ENCODE peak calls at places on chromosomes 16 and 17, in four cellular contexts. I is Caco-2, N is HFF-Myc, V is AG04450. A is an unnamed sample.

GRCh38 chr17:39848600-39848999 is 15.5 kb downstream of the IKZF3 start:
- DNase-seq in I (no peak), N (no peak), V (no peak), A (no peak)

GRCh38 chr17:64343071-64343774 is 47.4 kb downstream of the PECAM1 start:
- DNase-seq in I (no peak), N (no peak), V (no peak), A (no peak)

GRCh38 chr17:74126959-74127358 is 76.5 kb upstream of the RPL38 start:
- DNase-seq in I (peak), N (no peak), V (no peak), A (no peak)

GRCh38 chr17:72342061-72342460 is 221.2 kb downstream of the SOX9 start:
- DNase-seq in I (no peak), N (no peak), V (no peak), A (no peak)

GRCh38 chr16:50632927-50633800 is 47.9 kb downstream of the SNX20 start:
- DNase-seq in I (no peak), N (no peak), V (no peak), A (no peak)

GRCh38 chr17:12928736-12929135 is 89.1 kb downstream of the ELAC2 start:
- DNase-seq in I (no peak), N (no peak), V (no peak), A (peak)

GRCh38 chr16:12057276-12057675 is 80.7 kb downstream of the SNX29 start:
- DNase-seq in I (no peak), N (no peak), V (no peak), A (no peak)

GRCh38 chr17:73600103-73600871 is 44.0 kb downstream of the SDK2 start:
- DNase-seq in I (no peak), N (peak), V (no peak), A (no peak)

GRCh38 chr16:77414752-77415231 is 20.0 kb downstream of the ADAMTS18 start:
- DNase-seq in I (no peak), N (no peak), V (no peak), A (peak)

GRCh38 chr17:75814900-75815373 is 29.3 kb downstream of the UNC13D start:
- DNase-seq in I (no peak), N (peak), V (peak), A (no peak)

GRCh38 chr16:79892278-79892677 is 291.7 kb upstream of the MAF start:
- DNase-seq in I (no peak), N (no peak), V (no peak), A (no peak)

GRCh38 chr16:8740775-8741355 is 56.6 kb downstream of the TMEM186 start:
- DNase-seq in I (no peak), N (no peak), V (no peak), A (peak)

GRCh38 chr17:76262732-76263344 is 2.3 kb upstream of the UBALD2 start:
- DNase-seq in I (peak), N (no peak), V (no peak), A (peak)

GRCh38 chr17:56884483-56885144 is 29.2 kb downstream of the TRIM25 start:
- DNase-seq in I (no peak), N (no peak), V (no peak), A (no peak)

GRCh38 chr17:360141-360705 is 7.6 kb upstream of the RPH3AL start:
- DNase-seq in I (peak), N (no peak), V (no peak), A (no peak)
- H3K4me3 ChIP-seq in I (no peak), N (no peak), V (no peak), A (no peak)

GRCh38 chr16:85917959-85918358 is 19.0 kb downstream of the IRF8 start:
- DNase-seq in I (no peak), N (no peak), V (no peak), A (no peak)

GRCh38 chr16:85915125-85915845 is 16.3 kb downstream of the IRF8 start:
- DNase-seq in I (no peak), N (no peak), V (no peak), A (no peak)

GRCh38 chr16:85918436-85918835 is 19.5 kb downstream of the IRF8 start:
- DNase-seq in I (no peak), N (no peak), V (no peak), A (no peak)

GRCh38 chr16:85916141-85916890 is 17.4 kb downstream of the IRF8 start:
- DNase-seq in I (peak), N (no peak), V (no peak), A (no peak)

GRCh38 chr16:85917012-85917411 is 18.1 kb downstream of the IRF8 start:
- DNase-seq in I (no peak), N (no peak), V (no peak), A (no peak)
- TF ChIP-seq CTCF in I (peak), N (peak), V (no peak), A (no peak)

GRCh38 chr17:45332989-45333701 is 16.3 kb upstream of the MAP3K14 start:
- DNase-seq in I (peak), N (no peak), V (no peak), A (no peak)
- H3K4me3 ChIP-seq in I (no peak), N (no peak), V (no peak), A (no peak)

GRCh38 chr16:84175351-84176081 is 11.3 kb downstream of the TAF1C start:
- DNase-seq in I (peak), N (no peak), V (peak), A (no peak)
- TF ChIP-seq CTCF in I (peak), N (peak), V (peak), A (peak)

DNA sequence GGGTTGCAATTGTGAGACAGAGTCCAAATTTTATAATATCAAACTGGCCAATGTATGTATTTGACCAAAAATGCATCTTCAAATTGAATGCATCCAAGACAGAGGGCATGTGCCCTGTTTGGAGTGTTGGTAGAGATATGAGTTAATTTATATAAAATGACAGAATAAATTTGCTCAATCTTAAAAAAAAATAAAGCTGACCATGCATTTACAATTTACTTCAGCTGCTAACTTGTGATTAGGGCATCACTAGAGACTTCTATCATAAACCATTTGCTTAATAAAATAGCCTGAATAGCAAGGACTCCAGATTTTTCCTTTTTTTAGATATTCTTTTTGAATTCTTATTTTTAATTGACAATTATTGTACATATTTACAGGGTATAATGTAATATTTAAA is 1345.8 kb downstream of the CDH11 start:
- DNase-seq in I (no peak), N (no peak), V (no peak), A (no peak)
- H3K4me3 ChIP-seq in I (no peak), N (no peak), V (no peak), A (no peak)

GRCh38 chr16:58454856-58455255 is 45.1 kb upstream of the NDRG4 start:
- DNase-seq in I (no peak), N (no peak), V (no peak), A (no peak)
- TF ChIP-seq CTCF in I (no peak), N (no peak), V (no peak), A (no peak)

A was measured in LNCaP clone FGC.